ENCODE peak calls at places on chromosomes 7 and 10, in four cellular contexts. N is Ammon's horn; I is stimulated activated effector memory CD8-positive, alpha-beta T cell treated with anti-CD3 and anti-CD28 coated beads, Interleukin-12 subunit alpha, Interleukin-12 subunit beta, amount 100 ng/mL, for 72 hours; Y is tibial artery. J is an unnamed sample.

GRCh38 chr7:27346531-27347260 is 104.1 kb downstream of the EVX1 start:
- DNase-seq in I (no peak), Y (no peak), N (peak), J (peak)

GRCh38 chr7:44324204-44325126 is 929 bp downstream of the CAMK2B start:
- DNase-seq in Y (no peak), I (no peak), N (no peak), J (no peak)

GRCh38 chr7:74502216-74502891 is 48.6 kb downstream of the GTF2IRD1 start:
- DNase-seq in Y (peak), N (peak), I (no peak), J (no peak)

GRCh38 chr7:74579800-74580685 is 77.5 kb upstream of the GTF2I start:
- DNase-seq in I (no peak), Y (peak), N (no peak), J (no peak)

GRCh38 chr10:31490858-31491504 is 172.0 kb downstream of the ZEB1 start:
- DNase-seq in Y (no peak), I (no peak), N (no peak), J (peak)

GRCh38 chr10:85124592-85124991 is 796.2 kb downstream of the CCSER2 start:
- DNase-seq in N (peak), I (no peak), Y (no peak), J (no peak)

GRCh38 chr7:129166745-129167144 is 21.7 kb upstream of the SMO start:
- DNase-seq in I (no peak), N (no peak), Y (no peak), J (no peak)

GRCh38 chr10:95273393-95274312 is 17.1 kb downstream of the PDLIM1 start:
- DNase-seq in Y (peak), I (no peak), N (no peak), J (no peak)

GRCh38 chr7:47652591-47652990 is 70.7 kb upstream of the TNS3 start:
- DNase-seq in N (no peak), I (no peak), Y (no peak), J (no peak)

J was measured in iPS DF 19.7.